ENCODE peak calls at places on chromosomes 2 and 18, in nine cellular contexts. J is PC-9; S is activated CD8-positive, alpha-beta T cell treated with anti-CD3 and anti-CD28 coated beads for 36 hours; Q is PC-3; U is fibroblast of villous mesenchyme; L is fibroblast of mammary gland; W is nephron progenitor cell; E is foreskin fibroblast; P is hepatocyte. Y is an unnamed sample.

GRCh38 chr18:12597775-12598174 is 60.1 kb downstream of the SPIRE1 start:
- DNase-seq in J (peak), S (no peak), Q (peak), U (peak), L (peak), W (no peak), E (peak), P (peak), Y (peak)

GRCh38 chr2:239389414-239390329 is 11.1 kb downstream of the HDAC4 start:
- DNase-seq in J (no peak), S (no peak), Q (no peak), U (no peak), L (no peak), W (no peak), E (no peak), P (no peak), Y (no peak)

GRCh38 chr2:28780496-28780895 is 28.9 kb downstream of the PPP1CB start:
- DNase-seq in J (no peak), S (no peak), Q (no peak), U (no peak), L (no peak), W (no peak), E (no peak), P (no peak), Y (no peak)

GRCh38 chr2:105239924-105240323 is 1.6 kb upstream of the GPR45 start:
- DNase-seq in J (no peak), S (no peak), Q (peak), U (peak), L (peak), W (no peak), E (peak), P (no peak), Y (peak)

GRCh38 chr2:159960413-159960812 is 102.0 kb downstream of the PLA2R1 start:
- DNase-seq in J (peak), S (peak), Q (peak), U (peak), L (peak), W (no peak), E (peak), P (peak), Y (peak)

GRCh38 chr2:174235680-174236079 is 12.7 kb downstream of the OLA1 start:
- DNase-seq in J (peak), S (no peak), Q (no peak), U (peak), L (peak), W (no peak), E (peak), P (no peak), Y (no peak)

GRCh38 chr18:79382681-79383387 is 12.9 kb upstream of the NFATC1 start:
- DNase-seq in J (no peak), S (no peak), Q (peak), U (no peak), L (no peak), W (no peak), E (no peak), P (no peak), Y (no peak)

GRCh38 chr2:5725794-5726463 is 33.7 kb downstream of the SOX11 start:
- DNase-seq in J (no peak), S (no peak), Q (no peak), U (no peak), L (no peak), W (peak), E (no peak), P (no peak), Y (no peak)

GRCh38 chr2:152450176-152450575 is 115.2 kb downstream of the FMNL2 start:
- DNase-seq in J (no peak), S (no peak), Q (no peak), U (no peak), L (no peak), W (no peak), E (no peak), P (no peak), Y (no peak)

GRCh38 chr2:7430869-7431641 is 513.8 kb downstream of the RNF144A start:
- DNase-seq in J (no peak), S (peak), Q (peak), U (no peak), L (no peak), W (peak), E (peak), P (peak), Y (no peak)

GRCh38 chr2:219245899-219246230 is 586 bp downstream of the STK16 start:
- DNase-seq in J (no peak), S (peak), Q (no peak), U (no peak), L (no peak), W (no peak), E (no peak), P (peak), Y (no peak)

GRCh38 chr2:86219896-86220295 is 20.6 kb downstream of the MRPL35 start:
- DNase-seq in J (no peak), S (no peak), Q (no peak), U (no peak), L (no peak), W (no peak), E (no peak), P (no peak), Y (no peak)

GRCh38 chr2:110874565-110875383 is 142.4 kb downstream of the ACOXL start:
- DNase-seq in J (no peak), S (no peak), Q (no peak), U (no peak), L (no peak), W (no peak), E (no peak), P (no peak), Y (no peak)

GRCh38 chr2:128521482-128521881 is 202.8 kb upstream of the HS6ST1 start:
- DNase-seq in J (no peak), S (no peak), Q (no peak), U (no peak), L (no peak), W (no peak), E (no peak), P (no peak), Y (no peak)

GRCh38 chr2:120305296-120305695 is 40.6 kb upstream of the INHBB start:
- DNase-seq in J (no peak), S (no peak), Q (peak), U (peak), L (no peak), W (no peak), E (peak), P (peak), Y (no peak)
- TF ChIP-seq CTCF in J (no peak), S (no peak), Q (peak), U (peak), L (peak), W (no peak), E (peak), P (peak), Y (peak)

DNA sequence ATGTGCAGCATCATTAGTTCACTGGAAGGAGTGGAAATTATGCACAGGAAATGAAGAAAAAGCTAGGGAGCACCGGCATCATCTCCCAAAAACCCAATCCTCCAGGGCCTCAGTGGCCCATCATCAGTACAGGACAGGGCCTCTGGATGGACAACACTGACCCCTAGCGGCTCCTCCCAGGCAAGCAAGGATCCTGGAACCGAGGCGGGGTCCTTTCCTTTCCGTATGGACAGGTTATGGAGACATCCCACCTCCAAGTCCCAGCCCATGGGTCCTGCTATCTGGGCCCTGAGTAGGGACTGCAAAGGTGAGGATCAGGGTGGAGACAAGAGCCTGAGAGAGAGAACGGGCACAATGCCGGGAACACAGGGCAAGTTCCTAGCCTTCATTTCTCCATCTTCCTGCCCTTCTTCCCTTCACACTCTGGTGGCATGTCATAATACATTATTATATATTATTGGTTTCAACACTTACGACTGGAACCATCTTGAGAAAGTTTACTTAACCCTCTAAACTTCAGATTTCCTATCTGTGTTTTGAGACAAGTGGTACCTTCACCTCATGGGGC is 68.2 kb downstream of the ZNF516 start:
- DNase-seq in J (no peak), S (peak), Q (peak), U (peak), L (peak), W (peak), E (peak), P (peak), Y (peak)
- TF ChIP-seq CTCF in J (peak), S (no peak), Q (peak), U (peak), L (peak), W (peak), E (peak), P (peak), Y (peak)

GRCh38 chr2:118554616-118555015 is 292.8 kb downstream of the EN1 start:
- DNase-seq in J (no peak), S (no peak), Q (peak), U (no peak), L (peak), W (no peak), E (peak), P (no peak), Y (no peak)
- TF ChIP-seq CTCF in J (peak), S (no peak), Q (peak), U (no peak), L (peak), W (no peak), E (peak), P (peak), Y (peak)

GRCh38 chr18:47036298-47036874 is 965 bp upstream of the ELOA2 start:
- DNase-seq in J (no peak), S (peak), Q (peak), U (peak), L (peak), W (peak), E (peak), P (peak), Y (peak)
- TF ChIP-seq CTCF in J (peak), S (peak), Q (peak), U (peak), L (peak), W (peak), E (peak), P (peak), Y (peak)

Y was measured in HFFc6.